ENCODE peak calls at places on chromosomes 6 and 20, in four cellular contexts. H, I, A and B are unnamed samples.
A peak's percentile ranks its signal among the peaks of the same experiment; 100 is the strongest.

GRCh38 chr6:168506460-168506859 is 65.5 kb downstream of the SMOC2 start:
- DNase-seq in H (no peak), I (no peak), A (no peak), B (no peak)

GRCh38 chr6:131062245-131063027 is 609 bp downstream of the EPB41L2 start:
- DNase-seq in H (peak; percentile 11), I (no peak), A (no peak), B (peak; percentile 67)

GRCh38 chr6:80523531-80523970 is 417.1 kb downstream of the BCKDHB start:
- DNase-seq in H (no peak), I (no peak), A (no peak), B (no peak)

GRCh38 chr6:43013020-43013842 is 515 bp downstream of the MEA1 start:
- DNase-seq in H (no peak), I (no peak), A (no peak), B (no peak)

GRCh38 chr6:26205625-26206574 is 118.7 kb downstream of the HFE start:
- DNase-seq in H (no peak), I (no peak), A (no peak), B (no peak)

GRCh38 chr6:43060034-43060754 is 763 bp downstream of the KLC4 start:
- DNase-seq in H (no peak), I (no peak), A (no peak), B (no peak)

GRCh38 chr6:130715058-130715457 is 112.1 kb upstream of the SMLR1 start:
- DNase-seq in H (no peak), I (no peak), A (no peak), B (no peak)

GRCh38 chr6:72811971-72812421 is 190.1 kb downstream of the KCNQ5 start:
- DNase-seq in H (no peak), I (no peak), A (no peak), B (no peak)

GRCh38 chr20:2984028-2984501 is 59.4 kb upstream of the GNRH2 start:
- DNase-seq in H (no peak), I (no peak), A (no peak), B (no peak)

GRCh38 chr20:53828673-53829085 is 235.0 kb upstream of the ZNF217 start:
- DNase-seq in H (no peak), I (no peak), A (no peak), B (no peak)

GRCh38 chr6:44233560-44234100 is 10.2 kb downstream of the SLC29A1 start:
- DNase-seq in H (no peak), I (no peak), A (no peak), B (no peak)

GRCh38 chr20:44092551-44093248 is 94.3 kb downstream of the JPH2 start:
- DNase-seq in H (no peak), I (no peak), A (peak; percentile 59), B (no peak)

GRCh38 chr20:52098186-52098585 is 93.4 kb downstream of the ZFP64 start:
- DNase-seq in H (no peak), I (no peak), A (no peak), B (no peak)